ENCODE peak calls at places on chromosomes 16 and 17, in five cellular contexts. B is left cardiac atrium, N is fibroblast of gingiva, I is HT1080, P is fibroblast of mammary gland. M is an unnamed sample.

GRCh38 chr17:12789976-12790805 is 893 bp downstream of the ARHGAP44 start:
- DNase-seq in B (no peak), N (no peak), I (no peak), P (no peak), M (peak; percentile 48)

GRCh38 chr16:19432429-19432828 is 14.7 kb downstream of the TMC5 start:
- DNase-seq in B (no peak), N (no peak), I (peak; percentile 15), P (no peak), M (no peak)

GRCh38 chr16:27355610-27356009 is 41.8 kb downstream of the IL4R start:
- DNase-seq in B (peak; percentile 68), N (peak; percentile 39), I (peak; percentile 37), P (peak; percentile 56), M (no peak)

GRCh38 chr16:88014954-88015805 is 63.9 kb downstream of the BANP start:
- DNase-seq in B (no peak), N (no peak), I (no peak), P (no peak), M (no peak)

GRCh38 chr16:50315346-50315997 is 49.1 kb downstream of the ADCY7 start:
- DNase-seq in B (no peak), N (no peak), I (no peak), P (no peak), M (no peak)

GRCh38 chr16:48608871-48609452 is 1.0 kb downstream of the N4BP1 start:
- DNase-seq in B (no peak), N (no peak), I (no peak), P (no peak), M (no peak)

GRCh38 chr17:179721-180379 is 1.6 kb downstream of the DOC2B start:
- DNase-seq in B (no peak), N (no peak), I (no peak), P (no peak), M (no peak)

GRCh38 chr17:48487221-48487620 is 43.6 kb downstream of the HOXB1 start:
- DNase-seq in B (no peak), N (no peak), I (peak; percentile 32), P (no peak), M (no peak)

GRCh38 chr17:17127730-17128291 is 78.3 kb downstream of the PLD6 start:
- DNase-seq in B (no peak), N (no peak), I (no peak), P (no peak), M (no peak)

GRCh38 chr17:58643147-58643546 is 48.7 kb downstream of the TEX14 start:
- DNase-seq in B (no peak), N (peak; percentile 19), I (peak; percentile 85), P (peak; percentile 60), M (no peak)

GRCh38 chr16:57081744-57082143 is 10.6 kb upstream of the CPNE2 start:
- DNase-seq in B (no peak), N (no peak), I (no peak), P (no peak), M (no peak)

GRCh38 chr17:3447625-3448024 is 14.0 kb upstream of the OR1E2 start:
- DNase-seq in B (no peak), N (no peak), I (peak; percentile 35), P (peak; percentile 30), M (no peak)

GRCh38 chr16:55169780-55170179 is 154.2 kb upstream of the IRX6 start:
- DNase-seq in B (no peak), N (no peak), I (no peak), P (no peak), M (no peak)